ENCODE peak calls at places on chromosomes 3 and 15, in five cellular contexts. Y, R, K, V and T are unnamed samples.

GRCh38 chr3:52053307-52054304 is 2.8 kb downstream of the DUSP7 start:
- DNase-seq in Y (no peak), R (no peak), K (peak), V (peak), T (peak)

GRCh38 chr15:88537591-88538317 is 8.7 kb downstream of the DET1 start:
- DNase-seq in Y (no peak), R (no peak), K (no peak), V (no peak), T (no peak)

GRCh38 chr3:123499316-123499715 is 50.4 kb upstream of the ADCY5 start:
- DNase-seq in Y (no peak), R (peak), K (no peak), V (no peak), T (peak)

GRCh38 chr3:128546646-128547045 is 53.6 kb upstream of the GATA2 start:
- DNase-seq in Y (no peak), R (no peak), K (no peak), V (no peak), T (no peak)

GRCh38 chr15:36529296-36530011 is 50.0 kb upstream of the CDIN1 start:
- DNase-seq in Y (no peak), R (no peak), K (no peak), V (no peak), T (peak)

GRCh38 chr3:53493997-53494791 is at the start of gene CACNA1D:
- DNase-seq in Y (peak), R (no peak), K (peak), V (peak), T (no peak)

GRCh38 chr15:70319466-70319865 is 221.7 kb upstream of the TLE3 start:
- DNase-seq in Y (peak), R (no peak), K (no peak), V (no peak), T (no peak)

GRCh38 chr3:191982481-191982880 is 521.5 kb downstream of the PYDC2 start:
- DNase-seq in Y (no peak), R (no peak), K (no peak), V (no peak), T (peak)

GRCh38 chr3:57752307-57752706 is 3.8 kb upstream of the SLMAP start:
- DNase-seq in Y (no peak), R (no peak), K (no peak), V (no peak), T (peak)

GRCh38 chr15:33201376-33202189 is 7.1 kb upstream of the FMN1 start:
- DNase-seq in Y (no peak), R (no peak), K (peak), V (peak), T (peak)

GRCh38 chr3:19901337-19901736 is 32.7 kb downstream of the EFHB start:
- DNase-seq in Y (no peak), R (no peak), K (no peak), V (no peak), T (peak)

GRCh38 chr3:195451373-195452000 is 8.7 kb upstream of the ACAP2 start:
- DNase-seq in Y (no peak), R (no peak), K (no peak), V (no peak), T (no peak)

GRCh38 chr15:31049682-31050606 is 51.6 kb downstream of the TRPM1 start:
- DNase-seq in Y (no peak), R (no peak), K (no peak), V (no peak), T (no peak)

GRCh38 chr3:45644063-45644462 is 45.1 kb upstream of the SACM1L start:
- DNase-seq in Y (no peak), R (no peak), K (no peak), V (no peak), T (peak)

GRCh38 chr3:43289401-43289800 is 3.1 kb downstream of the SNRK start:
- DNase-seq in Y (no peak), R (no peak), K (no peak), V (no peak), T (no peak)

GRCh38 chr15:73051402-73051810 is 857 bp upstream of the NEO1 start:
- DNase-seq in Y (no peak), R (no peak), K (peak), V (peak), T (no peak)